ENCODE peak calls at places on chromosomes 2 and 18, in seven cellular contexts. J is M059J, Q is ovary, X is NCI-H2171, R is glutamatergic neuron, T is cardiac muscle cell, B is NCI-H460. L is an unnamed sample.

GRCh38 chr2:43418673-43419072 is 177.2 kb downstream of the THADA start:
- DNase-seq in J (no peak), Q (no peak), X (no peak), R (no peak), T (no peak), B (no peak), L (no peak)

GRCh38 chr18:12035481-12035880 is 54.2 kb downstream of the IMPA2 start:
- DNase-seq in J (no peak), Q (no peak), X (no peak), R (no peak), T (no peak), B (no peak), L (no peak)

GRCh38 chr2:53511549-53511948 is 256.1 kb upstream of the CHAC2 start:
- DNase-seq in J (no peak), Q (no peak), X (no peak), R (no peak), T (no peak), B (no peak), L (no peak)

GRCh38 chr2:203083328-203083727 is 68.7 kb downstream of the NBEAL1 start:
- DNase-seq in J (no peak), Q (no peak), X (no peak), R (no peak), T (no peak), B (no peak), L (no peak)

GRCh38 chr2:209334188-209335017 is 89.4 kb upstream of the MAP2 start:
- DNase-seq in J (peak), Q (peak), X (peak), R (peak), T (peak), B (peak), L (peak)

GRCh38 chr2:25176541-25177368 is 8.4 kb upstream of the POMC start:
- DNase-seq in J (no peak), Q (no peak), X (no peak), R (peak), T (no peak), B (no peak), L (no peak)

GRCh38 chr2:235634435-235635152 is 140.8 kb downstream of the AGAP1 start:
- DNase-seq in J (peak), Q (no peak), X (no peak), R (no peak), T (no peak), B (no peak), L (no peak)

GRCh38 chr2:85413592-85414421 is 3.6 kb upstream of the CAPG start:
- DNase-seq in J (peak), Q (no peak), X (no peak), R (no peak), T (peak), B (no peak), L (peak)

GRCh38 chr2:174336403-174337336 is 1.9 kb downstream of the SP9 start:
- DNase-seq in J (peak), Q (no peak), X (peak), R (peak), T (peak), B (peak), L (peak)

GRCh38 chr18:13831864-13832508 is 8.0 kb downstream of the MC5R start:
- DNase-seq in J (peak), Q (no peak), X (no peak), R (no peak), T (no peak), B (peak), L (peak)

GRCh38 chr18:13316066-13316465 is 97.5 kb downstream of the LDLRAD4 start:
- DNase-seq in J (no peak), Q (no peak), X (no peak), R (no peak), T (no peak), B (no peak), L (no peak)

GRCh38 chr2:231932985-231933915 is 7.1 kb upstream of the NPPC start:
- DNase-seq in J (no peak), Q (no peak), X (no peak), R (no peak), T (no peak), B (no peak), L (no peak)

GRCh38 chr18:76489081-76489480 is 6.0 kb downstream of the ZNF516 start:
- DNase-seq in J (no peak), Q (no peak), X (no peak), R (no peak), T (no peak), B (no peak), L (no peak)

GRCh38 chr18:58470292-58470691 is 158.6 kb downstream of the ALPK2 start:
- DNase-seq in J (no peak), Q (no peak), X (no peak), R (no peak), T (no peak), B (no peak), L (no peak)

GRCh38 chr2:72497761-72498160 is 328.1 kb downstream of the EXOC6B start:
- DNase-seq in J (no peak), Q (no peak), X (no peak), R (no peak), T (no peak), B (no peak), L (no peak)

GRCh38 chr2:199955339-199956061 is at the start of the genes MAIP1 and TYW5:
- DNase-seq in J (peak), Q (peak), X (peak), R (peak), T (peak), B (peak), L (peak)

GRCh38 chr2:64288321-64288931 is 144.2 kb upstream of the PELI1 start:
- DNase-seq in J (peak), Q (no peak), X (no peak), R (no peak), T (no peak), B (no peak), L (peak)

GRCh38 chr18:13137939-13138821 is 80.4 kb upstream of the LDLRAD4 start:
- DNase-seq in J (no peak), Q (peak), X (no peak), R (no peak), T (no peak), B (peak), L (no peak)

GRCh38 chr18:79657342-79657996 is 22.1 kb upstream of the CTDP1 start:
- DNase-seq in J (peak), Q (no peak), X (no peak), R (no peak), T (no peak), B (no peak), L (no peak)

GRCh38 chr18:48098007-48098406 is 167.5 kb upstream of the SMAD2 start:
- DNase-seq in J (peak), Q (no peak), X (no peak), R (no peak), T (no peak), B (no peak), L (peak)

GRCh38 chr2:137964859-137965459 is 686 bp downstream of the HNMT start:
- DNase-seq in J (no peak), Q (no peak), X (no peak), R (no peak), T (no peak), B (no peak), L (no peak)

GRCh38 chr2:162929571-162929970 is 91.0 kb upstream of the KCNH7 start:
- DNase-seq in J (peak), Q (no peak), X (no peak), R (no peak), T (no peak), B (no peak), L (no peak)

GRCh38 chr18:23871410-23871809 is 143.1 kb upstream of the TTC39C start:
- DNase-seq in J (peak), Q (no peak), X (peak), R (peak), T (peak), B (no peak), L (peak)

GRCh38 chr2:212145111-212145510 is 393.5 kb downstream of the ERBB4 start:
- DNase-seq in J (peak), Q (no peak), X (no peak), R (no peak), T (no peak), B (no peak), L (no peak)

GRCh38 chr2:31318360-31319336 is 84.7 kb downstream of the EHD3 start:
- DNase-seq in J (peak), Q (no peak), X (no peak), R (no peak), T (no peak), B (no peak), L (peak)

GRCh38 chr18:47109049-47109448 is 41.3 kb downstream of the HDHD2 start:
- DNase-seq in J (no peak), Q (no peak), X (no peak), R (no peak), T (no peak), B (no peak), L (no peak)

GRCh38 chr18:10354241-10354811 is 100.1 kb upstream of the APCDD1 start:
- DNase-seq in J (no peak), Q (no peak), X (no peak), R (no peak), T (no peak), B (no peak), L (no peak)

GRCh38 chr2:235591921-235592320 is 98.1 kb downstream of the AGAP1 start:
- DNase-seq in J (peak), Q (no peak), X (no peak), R (no peak), T (no peak), B (no peak), L (peak)

GRCh38 chr2:78940998-78941397 is 84.5 kb upstream of the REG3G start:
- DNase-seq in J (no peak), Q (no peak), X (no peak), R (no peak), T (no peak), B (no peak), L (peak)

GRCh38 chr2:106566050-106566449 is 78.9 kb downstream of the CD8B2 start:
- DNase-seq in J (no peak), Q (no peak), X (no peak), R (peak), T (no peak), B (peak), L (peak)

GRCh38 chr2:188869560-188869959 is 104.6 kb upstream of the COL3A1 start:
- DNase-seq in J (peak), Q (no peak), X (no peak), R (no peak), T (peak), B (no peak), L (no peak)

GRCh38 chr2:42190191-42190590 is 21.0 kb downstream of the EML4 start:
- DNase-seq in J (no peak), Q (no peak), X (no peak), R (no peak), T (no peak), B (no peak), L (no peak)

GRCh38 chr2:102050854-102051391 is 59.2 kb downstream of the IL1R2 start:
- DNase-seq in J (peak), Q (peak), X (no peak), R (no peak), T (peak), B (no peak), L (no peak)

GRCh38 chr2:237179161-237179560 is 93.5 kb downstream of the COPS8 start:
- DNase-seq in J (no peak), Q (no peak), X (no peak), R (no peak), T (no peak), B (no peak), L (no peak)